ENCODE peak calls at places on chromosomes 3 and 15, in ten cellular contexts. L is sciatic nerve; D is thoracic aorta; P is T-cell; M is left lobe of liver; H is left cardiac atrium; T is CD4-positive, CD25-positive, alpha-beta regulatory T cell; N is mucosa of descending colon; O is activated naive CD8-positive, alpha-beta T cell treated with anti-CD3 and anti-CD28 coated beads, Interleukin-2, amount 50 U/mL, for 24 hours; S is activated CD8-positive, alpha-beta T cell treated with anti-CD3 and anti-CD28 coated beads, Interleukin-2, amount 10 ng/mL, durations not matched to agents 7 days and 5 days. Q is an unnamed sample.

GRCh38 chr15:64774556-64775523 is 549 bp downstream of the RBPMS2 start:
- ATAC-seq in P (peak; percentile 39), L (peak; percentile 27), O (no peak), M (peak; percentile 83), H (peak; percentile 58), S (peak; percentile 52), D (no peak), T (no peak), N (peak; percentile 40), Q (peak; percentile 50)

GRCh38 chr3:47163023-47163989 is 607 bp downstream of the SETD2 start:
- ATAC-seq in L (peak; percentile 11), D (peak; percentile 24), N (peak; percentile 63), P (peak; percentile 41), T (peak; percentile 16), S (peak; percentile 41), O (peak; percentile 18), M (peak; percentile 62), H (peak; percentile 60), Q (peak; percentile 62)

GRCh38 chr3:124995460-124995994 is 60.3 kb downstream of the HEG1 start:
- ATAC-seq in T (peak; percentile 67), P (peak; percentile 58), S (peak; percentile 87), D (no peak), M (peak; percentile 90), H (peak; percentile 85), L (peak; percentile 96), N (peak; percentile 80), O (peak; percentile 76), Q (peak; percentile 88)

GRCh38 chr3:197366301-197367044 is 68.1 kb upstream of the DLG1 start:
- ATAC-seq in O (no peak), M (no peak), N (no peak), S (no peak), H (no peak), T (no peak), P (no peak), L (no peak), D (peak; percentile 68), Q (no peak)

GRCh38 chr3:94011208-94011842 is 17.1 kb downstream of the STX19 start:
- ATAC-seq in T (no peak), L (no peak), H (no peak), M (no peak), S (peak; percentile 69), O (peak; percentile 89), N (peak; percentile 30), P (no peak), D (no peak), Q (no peak)

GRCh38 chr3:140816372-140816771 is 125.3 kb upstream of the SLC25A36 start:
- ATAC-seq in S (no peak), M (no peak), T (no peak), L (no peak), N (no peak), H (no peak), D (no peak), O (no peak), P (no peak), Q (peak; percentile 70)

GRCh38 chr15:90855139-90855538 is 13.2 kb upstream of the FURIN start:
- ATAC-seq in T (no peak), N (no peak), L (no peak), O (no peak), H (no peak), M (no peak), S (no peak), D (no peak), P (no peak), Q (no peak)

GRCh38 chr3:187695434-187695833 is 6.9 kb downstream of the RTP2 start:
- ATAC-seq in M (no peak), H (peak; percentile 28), P (no peak), O (no peak), N (no peak), S (no peak), T (no peak), D (no peak), L (peak; percentile 16), Q (no peak)

GRCh38 chr3:186953011-186953487 is 22.7 kb downstream of the ST6GAL1 start:
- ATAC-seq in O (peak; percentile 88), P (peak; percentile 77), T (peak; percentile 82), D (peak; percentile 27), L (peak; percentile 48), M (peak; percentile 20), S (peak; percentile 70), H (no peak), N (peak; percentile 47), Q (no peak)

GRCh38 chr3:115905871-115906270 is 282.6 kb downstream of the GAP43 start:
- ATAC-seq in M (no peak), S (no peak), L (no peak), T (no peak), D (no peak), N (no peak), O (no peak), P (no peak), H (no peak), Q (no peak)

GRCh38 chr3:183987014-183987600 is 30.6 kb downstream of the ABCC5 start:
- ATAC-seq in M (no peak), N (no peak), T (no peak), S (no peak), D (no peak), O (no peak), H (no peak), L (no peak), P (no peak), Q (no peak)

GRCh38 chr15:40115670-40116093 is 7.0 kb upstream of the BMF start:
- ATAC-seq in H (peak; percentile 34), D (no peak), O (peak; percentile 90), S (peak; percentile 92), L (peak; percentile 82), T (peak; percentile 69), M (peak; percentile 95), N (peak; percentile 83), P (peak; percentile 74), Q (peak; percentile 97)

GRCh38 chr15:32844118-32844711 is 126.4 kb downstream of the GREM1 start:
- ATAC-seq in S (no peak), T (no peak), N (no peak), O (no peak), H (no peak), M (peak; percentile 71), L (no peak), P (no peak), D (no peak), Q (no peak)

GRCh38 chr3:38623539-38623938 is 25.9 kb downstream of the SCN5A start:
- ATAC-seq in N (no peak), P (no peak), O (no peak), D (no peak), T (no peak), S (no peak), M (no peak), L (no peak), H (no peak), Q (no peak)

GRCh38 chr15:68315495-68316007 is 38.0 kb downstream of the FEM1B start:
- ATAC-seq in H (no peak), L (peak; percentile 36), P (no peak), D (no peak), T (no peak), M (no peak), S (no peak), O (no peak), N (no peak), Q (no peak)

GRCh38 chr3:114392831-114393230 is 99.0 kb downstream of the TIGIT start:
- ATAC-seq in S (no peak), O (no peak), P (no peak), N (no peak), L (no peak), D (no peak), T (no peak), M (no peak), H (no peak), Q (no peak)

GRCh38 chr3:10470666-10471336 is 34.6 kb downstream of the ATP2B2 start:
- ATAC-seq in M (peak; percentile 56), O (no peak), P (no peak), S (no peak), D (no peak), H (no peak), L (no peak), T (no peak), N (no peak), Q (no peak)

GRCh38 chr3:59313365-59313764 is 263.5 kb upstream of the CFAP20DC start:
- ATAC-seq in S (no peak), O (peak; percentile 75), D (no peak), N (peak; percentile 78), M (peak; percentile 96), L (peak; percentile 59), T (no peak), H (peak; percentile 93), P (no peak), Q (peak; percentile 55)

GRCh38 chr3:58346368-58346767 is 13.7 kb downstream of the PXK start:
- ATAC-seq in D (no peak), O (peak; percentile 50), N (no peak), P (no peak), S (no peak), H (no peak), T (no peak), M (no peak), L (no peak), Q (no peak)

GRCh38 chr3:67640023-67640660 is 14.3 kb downstream of the SUCLG2 start:
- ATAC-seq in P (no peak), N (no peak), T (no peak), O (no peak), D (no peak), M (no peak), L (no peak), H (no peak), S (no peak), Q (no peak)

GRCh38 chr3:197520311-197521276 is 35.2 kb downstream of the BDH1 start:
- ATAC-seq in N (peak; percentile 88), H (no peak), O (no peak), S (no peak), P (peak; percentile 26), D (no peak), T (no peak), M (peak; percentile 79), L (peak; percentile 73), Q (peak; percentile 6)

GRCh38 chr3:44862221-44862637 is 517 bp downstream of the TMEM42 start:
- ATAC-seq in M (no peak), T (peak; percentile 2), L (peak; percentile 5), D (peak; percentile 7), P (peak; percentile 14), S (peak; percentile 22), H (no peak), O (peak; percentile 12), N (peak; percentile 13), Q (peak; percentile 60)

GRCh38 chr3:49133226-49133951 is 539 bp upstream of the LAMB2 start:
- ATAC-seq in O (no peak), S (no peak), D (peak; percentile 96), H (peak; percentile 87), M (peak; percentile 79), L (peak; percentile 95), T (no peak), N (peak; percentile 88), P (no peak), Q (no peak)

GRCh38 chr15:83312046-83312445 is 27.6 kb upstream of the BNC1 start:
- ATAC-seq in T (no peak), O (no peak), L (no peak), D (no peak), N (no peak), S (no peak), M (no peak), H (no peak), P (no peak), Q (no peak)

GRCh38 chr3:3119393-3119851 is 7.3 kb upstream of the TRNT1 start:
- ATAC-seq in D (no peak), N (no peak), S (peak; percentile 15), T (no peak), M (no peak), H (no peak), L (no peak), O (peak; percentile 88), P (no peak), Q (peak; percentile 67)

GRCh38 chr15:77819841-77820728 is 187.4 kb upstream of the LINGO1 start:
- ATAC-seq in M (peak; percentile 14), O (no peak), T (no peak), D (no peak), P (no peak), N (peak; percentile 63), L (peak; percentile 33), H (peak; percentile 36), S (peak; percentile 24), Q (no peak)

GRCh38 chr15:25378501-25378901 is 60.3 kb downstream of the UBE3A start:
- ATAC-seq in L (no peak), H (no peak), D (no peak), O (peak; percentile 46), T (no peak), N (no peak), M (no peak), S (no peak), P (no peak), Q (peak; percentile 45)